ENCODE peak calls at places on chromosomes 7 and 10, in four cellular contexts. One of them, this sample, is unnamed.

GRCh38 chr10:35027567-35027966 is 62.6 kb downstream of the CUL2 start:
- DNase-seq in H1: no peak
- DNase-seq in HepG2: peak
- DNase-seq in K562: no peak
- DNase-seq in this sample: no peak

GRCh38 chr7:13047061-13047460 is 359.6 kb downstream of the ARL4A start:
- DNase-seq in H1: no peak
- DNase-seq in HepG2: no peak
- DNase-seq in K562: peak
- DNase-seq in this sample: no peak

GRCh38 chr7:151688236-151688780 is 168.6 kb upstream of the RHEB start:
- DNase-seq in H1: no peak
- DNase-seq in HepG2: no peak
- DNase-seq in K562: no peak
- DNase-seq in this sample: no peak

GRCh38 chr10:21995557-21995956 is 8.0 kb downstream of the DNAJC1 start:
- DNase-seq in H1: no peak
- DNase-seq in HepG2: no peak
- DNase-seq in K562: no peak
- DNase-seq in this sample: no peak

GRCh38 chr7:139249179-139249822 is 18.3 kb downstream of the UBN2 start:
- DNase-seq in H1: no peak
- DNase-seq in HepG2: no peak
- DNase-seq in K562: no peak
- DNase-seq in this sample: no peak

GRCh38 chr10:127976701-127977367 is 69.9 kb downstream of the PTPRE start:
- DNase-seq in H1: no peak
- DNase-seq in HepG2: no peak
- DNase-seq in K562: no peak
- DNase-seq in this sample: no peak

GRCh38 chr10:75250934-75251333 is 15.2 kb upstream of the COMTD1 start:
- DNase-seq in H1: no peak
- DNase-seq in HepG2: no peak
- DNase-seq in K562: no peak
- DNase-seq in this sample: no peak

GRCh38 chr10:101266396-101267298 is 37.4 kb upstream of the LBX1 start:
- DNase-seq in H1: no peak
- DNase-seq in HepG2: no peak
- DNase-seq in K562: no peak
- DNase-seq in this sample: no peak

GRCh38 chr7:1668932-1669485 is 1.1 kb upstream of the ELFN1 start:
- DNase-seq in H1: no peak
- DNase-seq in HepG2: no peak
- DNase-seq in K562: no peak
- DNase-seq in this sample: no peak

GRCh38 chr10:43897765-43898419 is 249.2 kb upstream of the ZNF32 start:
- DNase-seq in H1: no peak
- DNase-seq in HepG2: no peak
- DNase-seq in K562: no peak
- DNase-seq in this sample: no peak

GRCh38 chr7:15303357-15303756 is 258.5 kb downstream of the AGMO start:
- DNase-seq in H1: no peak
- DNase-seq in HepG2: no peak
- DNase-seq in K562: no peak
- DNase-seq in this sample: no peak

GRCh38 chr10:115829501-115830215 is 443.3 kb downstream of the GFRA1 start:
- DNase-seq in H1: no peak
- DNase-seq in HepG2: no peak
- DNase-seq in K562: no peak
- DNase-seq in this sample: no peak

GRCh38 chr10:37754538-37755323 is 102.7 kb downstream of the ZNF248 start:
- DNase-seq in H1: peak
- DNase-seq in HepG2: peak
- DNase-seq in K562: peak
- DNase-seq in this sample: peak

GRCh38 chr10:78072504-78072903 is 38.8 kb downstream of the RPS24 start:
- DNase-seq in H1: no peak
- DNase-seq in HepG2: no peak
- DNase-seq in K562: no peak
- DNase-seq in this sample: no peak

GRCh38 chr7:137879357-137880158 is 32.8 kb upstream of the DGKI start:
- DNase-seq in H1: no peak
- DNase-seq in HepG2: no peak
- DNase-seq in K562: no peak
- DNase-seq in this sample: no peak

GRCh38 chr7:55477781-55478374 is 94.4 kb downstream of the VOPP1 start:
- DNase-seq in H1: peak
- DNase-seq in HepG2: no peak
- DNase-seq in K562: no peak
- DNase-seq in this sample: no peak

GRCh38 chr7:99040104-99040958 is 103.6 kb downstream of the SMURF1 start:
- DNase-seq in H1: peak
- DNase-seq in HepG2: peak
- DNase-seq in K562: peak
- DNase-seq in this sample: peak

GRCh38 chr7:150909192-150909591 is 56.9 kb downstream of the AOC1 start:
- DNase-seq in H1: no peak
- DNase-seq in HepG2: no peak
- DNase-seq in K562: peak
- DNase-seq in this sample: no peak

GRCh38 chr10:80100116-80100515 is 21.7 kb downstream of the TMEM254 start:
- DNase-seq in H1: no peak
- DNase-seq in HepG2: no peak
- DNase-seq in K562: no peak
- DNase-seq in this sample: no peak

GRCh38 chr10:129057856-129058663 is 409.0 kb upstream of the MGMT start:
- DNase-seq in H1: no peak
- DNase-seq in HepG2: no peak
- DNase-seq in K562: no peak
- DNase-seq in this sample: no peak

GRCh38 chr7:111168182-111168581 is 77.3 kb downstream of the LRRN3 start:
- DNase-seq in H1: no peak
- DNase-seq in HepG2: no peak
- DNase-seq in K562: no peak
- DNase-seq in this sample: no peak

GRCh38 chr7:31075006-31075405 is 22.9 kb downstream of the ADCYAP1R1 start:
- DNase-seq in H1: no peak
- DNase-seq in HepG2: no peak
- DNase-seq in K562: no peak
- DNase-seq in this sample: no peak

GRCh38 chr7:127252736-127253288 is at the start of gene GRM8:
- DNase-seq in H1: peak
- DNase-seq in HepG2: peak
- DNase-seq in K562: peak
- DNase-seq in this sample: no peak

GRCh38 chr10:124010024-124010423 is 83.4 kb downstream of the CHST15 start:
- DNase-seq in H1: no peak
- DNase-seq in HepG2: no peak
- DNase-seq in K562: no peak
- DNase-seq in this sample: no peak

GRCh38 chr10:101446947-101447346 is 93.0 kb downstream of the BTRC start:
- DNase-seq in H1: no peak
- DNase-seq in HepG2: no peak
- DNase-seq in K562: no peak
- DNase-seq in this sample: no peak

GRCh38 chr10:58064714-58065528 is 202.8 kb downstream of the IPMK start:
- DNase-seq in H1: peak
- DNase-seq in HepG2: peak
- DNase-seq in K562: peak
- DNase-seq in this sample: peak

GRCh38 chr10:14926061-14926470 is 27.8 kb downstream of the DCLRE1C start:
- DNase-seq in H1: no peak
- DNase-seq in HepG2: no peak
- DNase-seq in K562: no peak
- DNase-seq in this sample: no peak

GRCh38 chr7:114875171-114875570 is 46.7 kb upstream of the MDFIC start:
- DNase-seq in H1: no peak
- DNase-seq in HepG2: no peak
- DNase-seq in K562: no peak
- DNase-seq in this sample: no peak

GRCh38 chr7:45920543-45921380 is at the start of gene IGFBP3:
- DNase-seq in H1: peak
- DNase-seq in HepG2: no peak
- DNase-seq in K562: no peak
- DNase-seq in this sample: no peak

DNA sequence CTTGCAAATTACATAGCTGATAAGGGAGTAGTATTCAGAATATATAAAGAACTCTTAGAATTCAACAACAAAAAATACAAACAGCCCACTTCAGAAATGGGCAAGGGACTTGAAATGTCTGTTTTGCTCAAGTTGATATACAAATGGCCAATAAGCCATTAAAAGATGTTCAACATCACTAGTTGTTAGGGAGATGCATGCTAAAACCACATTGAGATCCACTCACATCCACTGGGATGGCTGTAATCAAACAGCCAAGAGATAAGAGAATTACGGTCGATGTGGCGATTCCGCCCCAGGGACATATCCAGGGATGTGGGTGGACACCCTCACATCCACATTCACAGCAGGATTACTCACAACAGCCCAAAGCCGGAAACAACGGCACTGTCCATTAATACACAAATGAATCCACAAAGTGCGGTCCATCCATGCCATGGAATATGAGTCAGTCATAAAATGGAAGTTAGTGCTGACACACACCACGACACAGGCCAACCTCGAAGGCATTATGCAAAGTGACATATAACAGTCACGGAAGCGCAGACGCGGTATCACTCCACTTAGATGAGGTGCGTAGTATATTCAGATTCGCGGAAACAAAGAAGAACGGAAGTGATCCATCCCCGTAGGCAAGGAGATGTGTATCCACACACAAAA is 227.8 kb downstream of the DNAJB6 start:
- DNase-seq in H1: no peak
- DNase-seq in HepG2: no peak
- DNase-seq in K562: no peak
- DNase-seq in this sample: peak
- TF ChIP-seq ATF3 in H1: no peak
- TF ChIP-seq ATF3 in HepG2: no peak
- TF ChIP-seq ATF3 in K562: no peak
- TF ChIP-seq ATF3 in this sample: no peak

GRCh38 chr10:70430489-70431445 is 10.7 kb downstream of the NODAL start:
- DNase-seq in H1: no peak
- DNase-seq in HepG2: peak
- DNase-seq in K562: no peak
- DNase-seq in this sample: no peak
- TF ChIP-seq FOSL1 in H1: no peak
- TF ChIP-seq FOSL1 in HepG2: no peak
- TF ChIP-seq FOSL1 in K562: no peak
- TF ChIP-seq FOSL1 in this sample: no peak

DNA sequence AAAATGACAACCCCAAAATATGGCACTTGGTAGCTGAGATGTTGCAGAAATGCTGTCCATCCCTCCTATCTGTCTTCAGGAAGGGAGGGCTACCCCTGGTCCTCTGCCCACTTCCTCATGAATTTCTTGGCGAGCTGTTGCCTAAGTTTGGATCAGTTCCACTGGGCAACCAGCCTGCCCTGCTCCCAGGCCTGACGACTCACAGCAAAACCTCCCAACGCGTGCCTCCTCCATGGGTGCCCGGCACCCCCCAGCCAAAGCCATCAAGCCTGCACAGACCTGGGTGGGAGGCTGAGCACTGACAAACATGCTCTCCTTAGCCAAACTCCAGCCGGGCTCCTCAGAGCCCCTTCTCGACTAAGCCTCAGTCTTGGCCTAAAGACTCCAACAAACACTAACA is 8.9 kb downstream of the VSTM4 start:
- DNase-seq in H1: no peak
- DNase-seq in HepG2: no peak
- DNase-seq in K562: no peak
- DNase-seq in this sample: no peak
- TF ChIP-seq JUND in H1: no peak
- TF ChIP-seq JUND in HepG2: no peak
- TF ChIP-seq JUND in K562: no peak
- TF ChIP-seq JUND in this sample: no peak

GRCh38 chr7:133355822-133356221 is 102.9 kb downstream of the EXOC4 start:
- DNase-seq in H1: no peak
- DNase-seq in HepG2: no peak
- DNase-seq in K562: no peak
- DNase-seq in this sample: no peak

GRCh38 chr7:133354546-133355324 is 101.9 kb downstream of the EXOC4 start:
- DNase-seq in H1: no peak
- DNase-seq in HepG2: no peak
- DNase-seq in K562: no peak
- DNase-seq in this sample: no peak

GRCh38 chr7:133352430-133352829 is 99.6 kb downstream of the EXOC4 start:
- DNase-seq in H1: no peak
- DNase-seq in HepG2: no peak
- DNase-seq in K562: no peak
- DNase-seq in this sample: no peak

GRCh38 chr7:133353775-133354174 is 100.9 kb downstream of the EXOC4 start:
- DNase-seq in H1: no peak
- DNase-seq in HepG2: no peak
- DNase-seq in K562: no peak
- DNase-seq in this sample: no peak

GRCh38 chr7:133355325-133355708 is 102.4 kb downstream of the EXOC4 start:
- DNase-seq in H1: no peak
- DNase-seq in HepG2: no peak
- DNase-seq in K562: no peak
- DNase-seq in this sample: no peak
- TF ChIP-seq ATF3 in H1: no peak
- TF ChIP-seq ATF3 in HepG2: no peak
- TF ChIP-seq ATF3 in K562: no peak
- TF ChIP-seq ATF3 in this sample: no peak

GRCh38 chr7:7159063-7159645 is 23.2 kb upstream of the C1GALT1 start:
- DNase-seq in H1: no peak
- DNase-seq in HepG2: no peak
- DNase-seq in K562: no peak
- DNase-seq in this sample: no peak
- TF ChIP-seq FOSL1 in H1: no peak
- TF ChIP-seq FOSL1 in HepG2: no peak
- TF ChIP-seq FOSL1 in K562: no peak
- TF ChIP-seq FOSL1 in this sample: no peak

DNA sequence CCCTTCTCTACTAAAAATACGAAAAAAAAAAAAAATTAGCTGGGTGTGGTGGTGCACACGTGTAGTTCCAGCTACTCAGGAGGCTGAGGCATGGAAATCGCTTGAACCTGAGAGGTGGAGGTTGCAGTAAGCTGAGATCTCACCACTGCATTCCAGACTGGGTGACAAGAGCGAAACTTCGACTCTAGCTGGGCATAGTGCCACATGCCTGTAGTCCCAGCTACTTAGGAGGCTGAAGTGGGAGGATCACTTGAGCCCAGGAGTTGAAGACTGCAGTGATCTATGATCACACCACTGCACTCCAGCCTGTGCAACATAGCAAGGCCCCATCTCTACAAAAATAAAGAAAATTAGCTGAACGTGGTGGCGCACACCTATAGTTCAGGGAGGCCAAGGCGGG is 1.2 kb upstream of the SPACDR start:
- DNase-seq in H1: no peak
- DNase-seq in HepG2: no peak
- DNase-seq in K562: no peak
- DNase-seq in this sample: no peak
- TF ChIP-seq JUND in H1: no peak
- TF ChIP-seq JUND in HepG2: no peak
- TF ChIP-seq JUND in K562: no peak
- TF ChIP-seq JUND in this sample: no peak

GRCh38 chr10:61120805-61121204 is 176.8 kb upstream of the RHOBTB1 start:
- DNase-seq in H1: no peak
- DNase-seq in HepG2: no peak
- DNase-seq in K562: no peak
- DNase-seq in this sample: no peak
- TF ChIP-seq ATF3 in H1: no peak
- TF ChIP-seq ATF3 in HepG2: no peak
- TF ChIP-seq ATF3 in K562: no peak
- TF ChIP-seq ATF3 in this sample: no peak

This sample was measured in HCT116.